ENCODE peak calls at places on chromosomes 12 and 14, in nine cellular contexts. W is AG10803, C is BJ, S is fibroblast of lung, K is A549, B is esophagus squamous epithelium, G is HCT116, Y is lower lobe of right lung, Z is dorsolateral prefrontal cortex. A is an unnamed sample.

GRCh38 chr14:61462566-61463195 is 141.3 kb downstream of the PRKCH start:
- DNase-seq in G (no peak), K (no peak), S (peak), Y (no peak), W (peak), B (no peak), C (no peak), Z (no peak), A (no peak)

GRCh38 chr12:49088190-49088931 is 6.2 kb downstream of the DHH start:
- DNase-seq in Z (peak), K (peak), Y (peak), S (peak), W (peak), B (no peak), C (peak), G (peak), A (peak)

GRCh38 chr12:198708-199107 is 15.2 kb downstream of the SLC6A12 start:
- DNase-seq in W (no peak), C (no peak), Z (no peak), S (no peak), K (no peak), G (no peak), B (no peak), Y (no peak), A (no peak)

GRCh38 chr12:98513379-98514318 is 1.7 kb upstream of the TMPO start:
- DNase-seq in G (no peak), K (no peak), Z (no peak), Y (no peak), S (no peak), W (no peak), C (no peak), B (no peak), A (no peak)

GRCh38 chr12:13044859-13045384 is 741 bp downstream of the FAM234B start:
- DNase-seq in B (no peak), S (peak), W (no peak), G (no peak), C (no peak), K (no peak), Z (no peak), Y (no peak), A (no peak)

GRCh38 chr12:107014050-107014449 is 27.1 kb upstream of the MTERF2 start:
- DNase-seq in W (no peak), S (no peak), Z (no peak), G (peak), C (no peak), Y (no peak), K (peak), B (no peak), A (no peak)

GRCh38 chr14:92490239-92490959 is 23.2 kb upstream of the RIN3 start:
- DNase-seq in K (no peak), C (no peak), W (no peak), B (no peak), Y (no peak), G (no peak), S (no peak), Z (no peak), A (no peak)

GRCh38 chr14:70422538-70422937 is 5.6 kb upstream of the SYNJ2BP start:
- DNase-seq in Y (no peak), S (no peak), C (no peak), B (no peak), K (no peak), W (no peak), Z (no peak), G (no peak), A (no peak)

GRCh38 chr14:39109893-39110715 is 4.0 kb upstream of the GEMIN2 start:
- DNase-seq in G (no peak), S (no peak), W (no peak), K (no peak), Y (no peak), B (no peak), Z (no peak), C (no peak), A (no peak)

GRCh38 chr12:70110085-70110484 is 133.1 kb upstream of the CNOT2 start:
- DNase-seq in Z (no peak), B (no peak), S (no peak), C (no peak), K (no peak), G (no peak), W (no peak), Y (no peak), A (no peak)

GRCh38 chr14:90290612-90291011 is 34.3 kb downstream of the PSMC1 start:
- DNase-seq in Y (no peak), G (no peak), C (no peak), S (no peak), Z (no peak), K (no peak), W (no peak), B (no peak), A (no peak)

GRCh38 chr12:14284189-14284722 is 81.2 kb upstream of the ATF7IP start:
- DNase-seq in K (no peak), Y (no peak), S (no peak), W (peak), G (no peak), B (no peak), Z (no peak), C (no peak), A (no peak)

GRCh38 chr12:8603858-8604257 is 8.8 kb downstream of the AICDA start:
- DNase-seq in G (no peak), Y (no peak), K (peak), C (no peak), W (no peak), S (no peak), Z (no peak), B (no peak), A (no peak)

GRCh38 chr14:49619730-49620129 is 696 bp downstream of the RPL36AL start:
- DNase-seq in Z (no peak), Y (no peak), W (no peak), C (no peak), G (no peak), K (no peak), S (no peak), B (no peak), A (no peak)

GRCh38 chr14:71319646-71320045 is 412.4 kb downstream of the PCNX1 start:
- DNase-seq in S (no peak), K (peak), W (peak), G (no peak), Z (no peak), C (no peak), B (no peak), Y (no peak), A (no peak)

GRCh38 chr12:26735249-26735639 is 97.8 kb downstream of the ITPR2 start:
- DNase-seq in G (no peak), B (no peak), Z (no peak), K (no peak), C (no peak), W (no peak), Y (no peak), S (no peak), A (no peak)

GRCh38 chr14:31932675-31933074 is 144.4 kb upstream of the ARHGAP5 start:
- DNase-seq in Y (no peak), W (no peak), Z (no peak), B (no peak), S (no peak), K (no peak), C (no peak), G (no peak), A (no peak)

GRCh38 chr14:42159138-42159537 is 552.5 kb downstream of the LRFN5 start:
- DNase-seq in K (no peak), B (no peak), W (no peak), S (no peak), G (no peak), Y (no peak), C (no peak), Z (no peak), A (no peak)

GRCh38 chr12:104610513-104611235 is 153.9 kb downstream of the CHST11 start:
- DNase-seq in S (no peak), K (no peak), G (no peak), C (no peak), Z (no peak), B (no peak), W (no peak), Y (no peak), A (no peak)

GRCh38 chr12:112180422-112180821 is 55.1 kb downstream of the TRAFD1 start:
- DNase-seq in C (no peak), K (no peak), G (no peak), Z (no peak), Y (no peak), W (no peak), B (no peak), S (no peak), A (no peak)

GRCh38 chr12:16344269-16344668 is 3.2 kb upstream of the MGST1 start:
- DNase-seq in G (no peak), K (no peak), C (no peak), Z (no peak), B (no peak), W (no peak), S (peak), Y (no peak), A (no peak)

GRCh38 chr12:69161835-69162234 is 77.5 kb upstream of the CPSF6 start:
- DNase-seq in B (no peak), K (no peak), S (peak), G (no peak), W (peak), Y (no peak), C (no peak), Z (no peak), A (no peak)

GRCh38 chr12:30314506-30315100 is 381.1 kb downstream of the IPO8 start:
- DNase-seq in C (no peak), Y (no peak), S (no peak), K (no peak), Z (no peak), W (no peak), G (no peak), B (no peak), A (no peak)

GRCh38 chr14:90308561-90308960 is 23.2 kb downstream of the NRDE2 start:
- DNase-seq in C (no peak), S (no peak), W (no peak), G (no peak), B (no peak), K (no peak), Y (no peak), Z (no peak), A (no peak)

GRCh38 chr14:77041837-77042557 is 13.5 kb upstream of the IRF2BPL start:
- DNase-seq in C (peak), K (no peak), W (peak), S (peak), B (no peak), Z (no peak), Y (no peak), G (no peak), A (no peak)

GRCh38 chr12:59030415-59030814 is 110.1 kb upstream of the LRIG3 start:
- DNase-seq in C (no peak), S (no peak), Y (peak), K (no peak), B (no peak), W (no peak), G (no peak), Z (no peak), A (no peak)

GRCh38 chr12:115224031-115224430 is 540.1 kb upstream of the TBX3 start:
- DNase-seq in K (no peak), W (no peak), Y (no peak), S (peak), C (no peak), Z (no peak), G (no peak), B (no peak), A (no peak)

GRCh38 chr14:56491299-56492285 is 88.0 kb upstream of the TMEM260 start:
- DNase-seq in K (peak), S (peak), W (peak), G (peak), C (no peak), B (no peak), Y (no peak), Z (no peak), A (peak)

GRCh38 chr12:69470189-69471094 is at the start of gene FRS2:
- DNase-seq in S (peak), W (peak), B (peak), K (peak), C (no peak), Y (peak), G (peak), Z (peak), A (peak)

GRCh38 chr12:108612788-108613282 is 15.0 kb upstream of the TMEM119 start:
- DNase-seq in Z (no peak), Y (no peak), S (peak), K (no peak), W (no peak), C (no peak), B (no peak), G (peak), A (no peak)

GRCh38 chr14:21882226-21882625 is 208.6 kb upstream of the OR4E1 start:
- DNase-seq in K (no peak), B (no peak), C (no peak), S (no peak), Z (no peak), G (no peak), Y (no peak), W (no peak), A (no peak)

GRCh38 chr12:118183711-118184110 is 47.8 kb downstream of the PEBP1 start:
- DNase-seq in W (peak), Z (no peak), C (no peak), S (peak), G (no peak), Y (no peak), B (no peak), K (no peak), A (no peak)

GRCh38 chr12:132261328-132262138 is 67.9 kb downstream of the GALNT9 start:
- DNase-seq in B (no peak), Y (no peak), C (no peak), G (no peak), S (no peak), K (no peak), Z (no peak), W (no peak), A (no peak)

GRCh38 chr12:127599441-127599840 is 667.5 kb upstream of the TMEM132C start:
- DNase-seq in B (no peak), K (no peak), C (no peak), S (no peak), Z (no peak), G (no peak), W (no peak), Y (no peak), A (no peak)

GRCh38 chr14:61585598-61586538 is 109.4 kb upstream of the HIF1A start:
- DNase-seq in W (peak), C (no peak), Y (no peak), Z (peak), G (no peak), K (no peak), B (no peak), S (peak), A (peak)

DNA sequence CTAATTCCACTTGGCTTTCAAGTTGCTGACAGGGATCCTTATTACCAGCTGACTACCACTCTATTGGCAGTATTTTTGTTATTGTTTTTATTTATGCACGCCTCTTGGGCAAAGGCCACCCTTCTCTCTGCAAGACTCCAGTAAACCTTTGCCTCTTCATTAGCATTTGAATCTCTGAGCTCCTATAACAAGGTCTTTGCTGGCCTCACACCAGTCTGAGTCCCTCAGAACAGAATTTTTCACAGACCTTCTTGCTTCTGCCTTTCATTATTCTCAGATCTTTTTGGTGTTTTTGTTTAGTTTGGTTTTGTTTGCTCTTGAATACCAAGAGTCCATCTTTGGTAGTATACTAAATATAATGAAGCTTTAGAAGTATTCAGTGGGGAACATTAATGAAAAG is 145.9 kb downstream of the PDZRN4 start:
- DNase-seq in B (no peak), K (no peak), W (no peak), G (no peak), C (no peak), Z (no peak), S (no peak), Y (no peak), A (no peak)
- H3K4me3 ChIP-seq in B (no peak), K (no peak), W (no peak), G (no peak), C (no peak), Z (no peak), S (no peak), Y (no peak), A (no peak)

GRCh38 chr12:91577586-91578539 is 395.2 kb upstream of the DCN start:
- DNase-seq in W (peak), C (no peak), B (no peak), Z (no peak), K (peak), Y (no peak), S (peak), G (peak), A (no peak)
- H3K4me3 ChIP-seq in W (peak), C (peak), B (peak), Z (peak), K (peak), Y (peak), S (peak), G (peak), A (peak)

DNA sequence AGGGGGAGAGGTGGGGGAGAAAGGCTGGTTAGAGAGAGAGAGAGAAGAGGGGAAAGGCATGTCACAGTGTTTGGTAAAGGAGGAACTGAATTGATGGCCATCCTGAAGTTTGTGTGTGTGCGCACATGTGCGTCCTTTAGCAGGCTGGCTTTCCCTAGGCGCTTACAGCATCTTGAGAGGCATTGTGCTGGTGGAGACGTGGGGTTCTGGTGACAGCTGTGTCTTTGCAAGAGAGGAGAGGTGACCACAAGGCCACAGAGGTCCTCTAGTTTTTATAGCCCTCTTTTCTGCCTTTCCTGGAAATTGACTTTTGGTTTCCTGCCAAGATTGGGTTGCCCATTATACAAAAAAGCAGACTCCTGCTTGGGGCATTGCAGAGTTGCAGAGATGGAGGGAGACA is 662.0 kb downstream of the VRK1 start:
- DNase-seq in Z (no peak), W (no peak), B (no peak), S (no peak), C (no peak), Y (no peak), K (no peak), G (no peak), A (no peak)
- H3K4me3 ChIP-seq in Z (peak), W (no peak), B (peak), S (no peak), C (no peak), Y (peak), K (no peak), G (no peak), A (no peak)

DNA sequence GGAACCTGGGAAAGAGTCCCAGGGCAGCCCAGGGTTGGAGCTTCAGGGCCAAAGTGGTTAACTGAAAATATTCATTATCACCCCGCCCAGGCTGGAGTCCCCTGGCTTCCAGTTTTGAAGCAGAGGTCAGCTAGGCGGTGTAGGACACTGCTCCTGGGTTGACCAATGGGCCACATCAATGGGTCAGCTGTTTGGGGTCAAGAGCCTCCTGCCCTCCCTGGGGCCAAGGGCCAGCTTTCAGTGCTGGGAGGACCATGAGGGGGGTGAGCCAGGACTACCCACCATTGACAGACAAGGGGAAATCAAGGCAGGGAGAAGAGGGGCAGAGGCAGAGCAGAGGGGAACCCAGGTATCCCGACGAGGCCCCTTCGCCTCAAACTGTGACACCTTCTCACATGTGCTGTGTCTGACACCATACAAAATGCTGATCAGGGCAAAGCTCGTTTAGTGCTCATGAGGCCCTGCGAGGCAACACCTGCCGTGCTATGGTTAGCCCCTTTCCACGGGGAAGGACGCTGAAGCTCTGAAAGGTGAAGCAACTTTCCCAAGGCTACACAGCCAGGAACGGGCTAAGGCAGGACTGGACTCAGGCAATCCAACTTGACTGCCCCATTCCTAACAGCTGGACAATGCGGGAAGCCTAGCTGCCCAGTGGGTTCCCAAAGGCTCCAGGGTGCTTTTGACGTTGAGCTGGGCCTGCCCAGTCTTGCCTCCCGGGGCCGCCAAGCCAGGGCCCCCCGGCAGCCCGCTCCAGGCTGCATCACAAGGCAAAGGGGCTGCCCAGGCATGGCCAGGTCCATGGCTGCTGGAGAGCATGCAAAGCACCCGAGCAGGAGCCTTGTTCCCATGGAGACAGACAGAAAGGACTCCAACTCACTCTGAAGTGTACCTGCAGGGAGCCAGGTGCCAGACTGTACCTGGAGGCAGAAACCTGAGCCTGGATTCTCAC is 2.0 kb downstream of the SYNE3 start:
- DNase-seq in S (no peak), W (no peak), C (no peak), Y (peak), G (no peak), K (no peak), Z (no peak), B (no peak), A (no peak)
- H3K4me3 ChIP-seq in S (peak), W (peak), C (no peak), Y (peak), G (no peak), K (no peak), Z (no peak), B (peak), A (peak)

GRCh38 chr12:124913474-124914391 is 717 bp downstream of the UBC start:
- DNase-seq in Z (peak), S (peak), C (no peak), G (no peak), W (peak), K (no peak), B (no peak), Y (peak), A (peak)

GRCh38 chr12:124909831-124910560 is 4.5 kb downstream of the UBC start:
- DNase-seq in C (no peak), Z (no peak), S (peak), B (no peak), G (no peak), Y (no peak), W (no peak), K (no peak), A (no peak)

GRCh38 chr12:124906606-124907261 is 7.7 kb downstream of the UBC start:
- DNase-seq in K (peak), S (peak), W (peak), B (no peak), Z (peak), Y (peak), G (peak), C (peak), A (peak)

GRCh38 chr12:124914392-124915248 is at the start of gene UBC:
- DNase-seq in B (no peak), K (no peak), C (no peak), G (peak), W (peak), Z (peak), Y (peak), S (peak), A (peak)

DNA sequence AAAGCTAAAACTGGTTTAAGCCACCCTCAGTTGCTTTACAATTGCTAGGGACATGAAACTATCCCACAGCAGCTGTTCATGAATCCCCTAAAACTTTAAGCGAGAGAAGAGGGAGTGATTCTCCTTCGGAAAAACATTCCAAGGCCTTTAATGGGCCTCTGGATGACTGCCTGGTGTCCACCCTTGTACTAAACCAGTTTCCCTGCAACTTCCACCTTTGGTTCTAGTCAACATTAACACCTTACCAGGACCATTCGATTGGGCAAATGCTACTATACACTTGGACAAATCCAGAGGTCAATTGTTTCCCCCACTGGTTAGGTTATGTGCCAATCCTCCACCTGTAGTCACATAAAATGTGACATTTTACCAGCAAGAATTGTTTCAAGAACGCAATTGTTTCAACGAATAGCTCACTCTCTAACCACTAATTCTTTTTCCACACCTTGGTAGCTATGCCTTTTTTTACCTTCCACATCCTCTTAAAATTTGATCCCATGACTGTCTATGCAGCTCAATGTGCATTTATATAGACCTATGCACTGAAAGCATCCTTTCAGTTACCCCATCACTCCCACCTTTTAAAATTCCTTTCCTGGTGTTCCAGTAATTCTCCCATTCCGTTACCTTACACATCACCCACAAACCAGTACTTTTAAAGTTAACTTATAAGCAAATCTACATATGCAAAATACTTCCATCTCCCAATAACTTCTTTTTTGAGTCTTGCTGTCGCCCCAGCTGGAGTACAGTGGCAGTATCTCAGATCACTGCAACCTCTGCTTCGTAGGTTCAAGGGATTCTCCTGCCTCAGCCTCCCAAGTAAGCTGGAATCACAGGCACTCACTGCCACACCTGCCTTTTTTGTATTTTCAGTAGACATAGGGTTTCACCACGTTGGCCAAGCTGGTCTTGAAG is 3.6 kb downstream of the UBC start:
- DNase-seq in Y (no peak), G (no peak), B (no peak), Z (no peak), S (peak), W (no peak), C (no peak), K (no peak), A (peak)
- H3K4me3 ChIP-seq in Y (peak), G (no peak), B (peak), Z (peak), S (peak), W (peak), C (peak), K (peak), A (peak)